ENCODE peak calls at places on chromosomes 13 and 19, in ten cellular contexts. C is osteocyte; D is NCI-H1694; P is activated CD4-positive, CD25-positive, alpha-beta regulatory T cell; X is naive thymus-derived CD8-positive, alpha-beta T cell; J is astrocyte; T is substantia nigra; R is GM04503; M is hypothalamus; U is hepatocyte. V is an unnamed sample.

GRCh38 chr13:67064920-67065319 is 165.2 kb downstream of the PCDH9 start:
- DNase-seq in C (no peak), D (no peak), P (no peak), X (no peak), J (no peak), T (no peak), R (no peak), M (no peak), U (no peak), V (no peak)

GRCh38 chr13:87172166-87172825 is 498.9 kb upstream of the SLITRK5 start:
- DNase-seq in C (no peak), D (no peak), P (no peak), X (no peak), J (peak), T (no peak), R (no peak), M (no peak), U (no peak), V (no peak)

GRCh38 chr19:35327642-35328041 is 1.3 kb upstream of the CD22 start:
- DNase-seq in C (no peak), D (no peak), P (no peak), X (no peak), J (no peak), T (no peak), R (no peak), M (no peak), U (no peak), V (no peak)

GRCh38 chr13:82749551-82749950 is 1132.7 kb downstream of the SLITRK1 start:
- DNase-seq in C (no peak), D (no peak), P (no peak), X (no peak), J (no peak), T (no peak), R (no peak), M (no peak), U (no peak), V (no peak)

GRCh38 chr19:17922138-17922537 is 10.7 kb upstream of the CCDC124 start:
- DNase-seq in C (no peak), D (no peak), P (no peak), X (no peak), J (no peak), T (no peak), R (no peak), M (no peak), U (no peak), V (no peak)

GRCh38 chr13:35475131-35475959 is 1.1 kb downstream of the MAB21L1 start:
- DNase-seq in C (no peak), D (no peak), P (no peak), X (no peak), J (peak), T (peak), R (no peak), M (no peak), U (peak), V (no peak)

GRCh38 chr13:90032841-90033493 is 1314.5 kb upstream of the MIR17HG start:
- DNase-seq in C (no peak), D (no peak), P (no peak), X (no peak), J (no peak), T (no peak), R (no peak), M (no peak), U (no peak), V (no peak)

GRCh38 chr13:64305246-64305645 is 2889.6 kb upstream of the PCDH20 start:
- DNase-seq in C (no peak), D (no peak), P (no peak), X (no peak), J (peak), T (no peak), R (peak), M (no peak), U (no peak), V (no peak)

GRCh38 chr19:47514151-47514868 is 553 bp downstream of the NAPA start:
- DNase-seq in C (no peak), D (no peak), P (peak), X (no peak), J (no peak), T (no peak), R (no peak), M (no peak), U (peak), V (no peak)

GRCh38 chr13:56864451-56864850 is 276.3 kb upstream of the PRR20A start:
- DNase-seq in C (no peak), D (no peak), P (no peak), X (no peak), J (peak), T (no peak), R (no peak), M (no peak), U (no peak), V (no peak)

GRCh38 chr13:95246292-95247082 is 54.8 kb downstream of the ABCC4 start:
- DNase-seq in C (no peak), D (no peak), P (no peak), X (no peak), J (no peak), T (no peak), R (no peak), M (no peak), U (no peak), V (no peak)

GRCh38 chr19:12946092-12946845 is 607 bp downstream of the RAD23A start:
- DNase-seq in C (peak), D (no peak), P (peak), X (no peak), J (peak), T (peak), R (no peak), M (peak), U (peak), V (peak)

GRCh38 chr19:13095393-13095784 is 7.3 kb downstream of the LYL1 start:
- DNase-seq in C (no peak), D (no peak), P (no peak), X (no peak), J (no peak), T (no peak), R (no peak), M (no peak), U (no peak), V (no peak)

GRCh38 chr19:41409288-41409687 is 11.7 kb downstream of the BCKDHA start:
- DNase-seq in C (no peak), D (no peak), P (no peak), X (no peak), J (peak), T (no peak), R (no peak), M (no peak), U (peak), V (no peak)

GRCh38 chr13:67841071-67841470 is 610.9 kb upstream of the PCDH9 start:
- DNase-seq in C (no peak), D (no peak), P (no peak), X (no peak), J (no peak), T (no peak), R (no peak), M (no peak), U (no peak), V (no peak)